ENCODE peak calls at places on chromosomes 13 and 19, in four cellular contexts. N, Y, L and U are unnamed samples.

GRCh38 chr19:30556230-30556711 is 184.1 kb downstream of the ZNF536 start:
- DNase-seq in N (no peak), L (no peak), Y (no peak), U (no peak)

GRCh38 chr13:108306768-108307332 is 37.3 kb downstream of the TNFSF13B start:
- DNase-seq in L (no peak), N (no peak), Y (no peak), U (no peak)

GRCh38 chr13:109146393-109146792 is 517.0 kb downstream of the MYO16 start:
- DNase-seq in N (no peak), Y (no peak), L (no peak), U (no peak)

GRCh38 chr19:55262359-55262758 is 3.5 kb upstream of the PPP6R1 start:
- DNase-seq in N (no peak), Y (no peak), L (no peak), U (no peak)

GRCh38 chr19:38250821-38251563 is 5.2 kb downstream of the PPP1R14A start:
- DNase-seq in Y (no peak), L (no peak), N (no peak), U (no peak)

GRCh38 chr19:35223084-35223790 is 5.3 kb downstream of the FAM187B start:
- DNase-seq in N (no peak), Y (no peak), L (no peak), U (no peak)

GRCh38 chr13:27658569-27658968 is 36.9 kb downstream of the POLR1D start:
- DNase-seq in Y (no peak), L (no peak), N (no peak), U (no peak)

GRCh38 chr13:73608731-73609485 is 525.3 kb downstream of the KLF12 start:
- DNase-seq in N (no peak), Y (no peak), L (no peak), U (no peak)

GRCh38 chr19:12647047-12647446 is 19.5 kb downstream of the MAN2B1 start:
- DNase-seq in Y (no peak), N (no peak), L (no peak), U (no peak)

GRCh38 chr19:7460562-7460966 is 28.3 kb downstream of the PEX11G start:
- DNase-seq in Y (no peak), N (no peak), L (peak), U (no peak)

GRCh38 chr19:36160821-36161596 is 8.8 kb upstream of the COX7A1 start:
- DNase-seq in Y (no peak), N (no peak), L (no peak), U (no peak)

GRCh38 chr19:17021793-17022590 is 4.6 kb downstream of the CPAMD8 start:
- DNase-seq in L (peak), N (peak), Y (no peak), U (no peak)

GRCh38 chr19:9672893-9673292 is 2.0 kb downstream of the ZNF562 start:
- DNase-seq in L (no peak), N (peak), Y (no peak), U (no peak)

GRCh38 chr19:33622505-33622808 is 704 bp downstream of the CHST8 start:
- DNase-seq in N (no peak), L (no peak), Y (no peak), U (no peak)

GRCh38 chr19:44824758-44825157 is 15.9 kb downstream of the BCAM start:
- DNase-seq in N (peak), L (no peak), Y (no peak), U (no peak)

GRCh38 chr13:93217701-93218100 is 8.9 kb upstream of the GPC6 start:
- DNase-seq in Y (no peak), N (no peak), L (peak), U (no peak)

GRCh38 chr13:98022210-98022609 is 68.7 kb downstream of the IPO5 start:
- DNase-seq in N (no peak), Y (no peak), L (no peak), U (no peak)

GRCh38 chr13:80180745-80181144 is 160.2 kb downstream of the SPRY2 start:
- DNase-seq in Y (no peak), N (no peak), L (no peak), U (no peak)

GRCh38 chr19:31979949-31980670 is 365.3 kb upstream of the ZNF507 start:
- DNase-seq in L (no peak), N (no peak), Y (no peak), U (no peak)

GRCh38 chr13:101979825-101980224 is 422.0 kb downstream of the FGF14 start:
- DNase-seq in Y (no peak), N (no peak), L (no peak), U (no peak)

GRCh38 chr13:60754211-60754610 is 357.2 kb downstream of the TDRD3 start:
- DNase-seq in L (no peak), Y (no peak), N (no peak), U (no peak)

GRCh38 chr19:15154002-15154612 is 46.7 kb downstream of the NOTCH3 start:
- DNase-seq in L (peak), N (peak), Y (peak), U (no peak)

GRCh38 chr13:99269627-99270252 is 11.6 kb upstream of the GPR18 start:
- DNase-seq in L (peak), N (no peak), Y (peak), U (no peak)

DNA sequence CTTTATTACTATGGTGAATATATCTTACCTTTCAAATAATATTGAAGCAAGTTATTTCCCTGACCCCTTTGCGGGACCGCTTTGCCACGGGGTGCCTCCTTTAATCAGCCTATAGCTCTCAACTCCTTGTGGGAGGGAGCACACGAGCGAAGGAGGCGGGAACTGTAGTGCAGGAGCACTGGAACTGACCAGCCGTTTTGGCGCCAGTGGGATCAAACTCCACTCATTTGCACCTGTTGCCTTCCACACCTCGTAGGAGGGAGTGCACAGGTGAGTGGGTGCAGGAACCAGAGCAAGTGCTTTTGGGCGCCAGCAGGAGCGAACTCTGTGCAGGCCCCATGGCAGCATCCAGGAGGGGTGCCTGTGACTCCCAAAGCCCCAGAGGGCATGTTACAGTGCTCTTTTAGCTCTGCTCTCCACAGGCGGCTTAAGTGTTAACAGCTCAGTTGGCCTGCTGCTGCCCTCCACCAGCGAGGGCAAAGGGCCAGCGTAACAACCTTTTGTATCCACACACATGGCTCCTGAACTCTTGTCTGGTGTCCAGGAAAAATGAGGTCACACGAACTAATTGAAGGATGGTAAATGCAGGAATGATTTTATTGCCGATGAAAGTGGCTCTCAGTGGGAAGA is 206.9 kb downstream of the GGACT start:
- DNase-seq in L (no peak), Y (no peak), N (no peak), U (no peak)
- TF ChIP-seq CTCF in L (no peak), Y (no peak), N (no peak), U (no peak)

GRCh38 chr13:28819748-28820098 is 416 bp upstream of the MTUS2 start:
- DNase-seq in N (peak), Y (no peak), L (no peak), U (no peak)
- TF ChIP-seq CTCF in N (no peak), Y (peak), L (peak), U (no peak)

GRCh38 chr13:113243847-113244246 is 34.4 kb downstream of the CUL4A start:
- DNase-seq in N (no peak), L (no peak), Y (no peak), U (no peak)

DNA sequence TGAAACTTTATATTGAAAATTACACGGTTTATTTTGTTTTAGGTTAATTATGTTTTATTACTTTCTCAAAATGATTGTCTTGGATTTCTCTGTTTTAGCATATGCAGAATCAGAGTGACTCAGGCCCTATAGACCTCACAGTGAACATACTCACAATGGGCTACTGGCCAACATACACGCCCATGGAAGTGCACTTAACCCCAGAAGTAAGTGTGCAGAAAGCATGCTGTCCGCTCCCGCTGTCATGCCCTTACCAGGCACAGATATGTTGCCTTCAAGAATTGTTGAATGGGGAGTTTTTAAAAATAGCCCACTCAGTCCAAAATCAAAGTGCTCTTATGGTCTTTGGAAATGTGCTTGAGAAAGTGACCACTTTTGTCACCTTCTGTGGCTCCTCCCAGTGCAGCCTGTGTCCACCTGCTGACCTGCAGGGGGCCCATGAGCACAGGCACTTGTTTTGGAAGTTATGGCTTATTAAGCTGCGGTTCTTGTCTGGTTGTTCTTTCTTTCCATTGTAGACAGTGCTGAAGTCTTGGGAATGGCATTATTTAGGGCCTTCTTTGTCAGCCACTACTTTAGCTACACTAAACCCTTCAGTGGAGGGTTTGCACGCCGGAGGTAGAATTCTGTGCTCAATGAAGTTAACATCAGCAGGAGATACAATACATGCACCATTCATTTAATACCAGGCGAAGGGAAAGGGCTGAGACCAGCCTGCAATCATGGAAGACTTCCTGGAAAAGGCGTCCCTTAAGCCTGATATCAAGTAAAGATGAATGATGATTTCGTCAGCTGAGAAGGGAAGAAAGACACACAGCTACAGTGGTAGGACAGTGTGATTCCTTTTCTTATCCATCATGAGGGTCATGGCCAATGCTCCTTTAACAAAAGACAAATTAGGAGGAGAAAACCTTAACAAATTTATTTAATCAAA is 36.7 kb downstream of the CUL4A start:
- DNase-seq in Y (no peak), N (no peak), L (no peak), U (no peak)
- TF ChIP-seq CTCF in Y (peak), N (no peak), L (no peak), U (peak)

GRCh38 chr19:40811478-40812341 is 12.7 kb downstream of the EGLN2 start:
- DNase-seq in Y (no peak), N (no peak), L (no peak), U (no peak)
- TF ChIP-seq CTCF in Y (no peak), N (no peak), L (no peak), U (no peak)

DNA sequence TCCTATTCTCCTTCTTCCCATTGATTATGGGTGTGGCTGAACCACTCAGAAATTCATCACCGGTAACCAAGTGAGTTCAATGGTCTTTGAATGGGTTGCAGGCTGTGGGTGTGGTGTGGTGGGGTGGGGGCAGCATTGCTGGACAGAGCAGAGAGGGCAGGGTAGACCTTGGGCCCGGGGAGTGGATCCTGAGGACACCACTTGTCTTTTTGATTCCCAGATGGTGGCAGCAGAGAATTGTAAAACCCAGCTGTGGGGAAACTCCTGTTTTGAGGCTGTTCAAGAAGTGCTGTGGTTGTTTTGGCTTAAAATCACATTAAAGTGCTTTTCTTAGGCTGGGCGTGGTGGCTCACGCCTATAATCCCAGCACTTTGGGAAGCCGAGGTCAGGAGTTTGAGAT is 45.8 kb upstream of the RGCC start:
- DNase-seq in L (peak), Y (peak), N (peak), U (no peak)
- TF ChIP-seq CTCF in L (no peak), Y (peak), N (no peak), U (peak)

DNA sequence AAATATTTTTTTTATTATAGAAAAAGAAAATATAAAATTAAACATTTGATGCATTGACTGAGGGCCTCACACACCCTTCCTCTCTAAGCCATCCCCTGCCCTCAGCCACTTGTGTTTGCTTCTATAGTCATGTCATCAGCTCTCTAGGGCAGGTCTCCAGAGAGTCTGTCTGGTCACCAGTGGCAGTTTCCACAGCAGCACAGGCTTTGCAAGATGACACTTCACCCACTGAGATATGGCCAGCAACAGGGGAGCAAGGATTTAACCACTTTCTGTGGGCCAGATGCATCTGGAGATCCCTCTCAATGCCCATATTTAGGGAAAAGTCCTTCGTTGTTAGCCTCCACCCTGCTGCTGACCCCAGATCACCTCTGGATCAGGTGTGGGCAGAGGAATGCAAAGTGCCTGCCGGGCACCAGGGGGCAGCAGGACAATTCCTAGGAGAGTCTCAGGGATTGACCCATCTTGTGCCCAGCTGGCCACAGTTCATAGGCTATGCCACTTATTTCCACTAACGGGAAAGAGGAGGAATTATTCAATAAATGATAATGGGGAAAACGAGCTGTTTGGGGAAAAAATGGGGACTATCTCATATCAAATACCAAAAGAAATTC is 4.8 kb downstream of the ABCC4 start:
- DNase-seq in N (peak), L (peak), Y (peak), U (no peak)
- TF ChIP-seq CTCF in N (peak), L (peak), Y (no peak), U (peak)

GRCh38 chr19:49119411-49120324 is at the start of gene PPFIA3:
- DNase-seq in Y (no peak), L (no peak), N (peak), U (no peak)

GRCh38 chr19:49120325-49120683 is 960 bp downstream of the PPFIA3 start:
- DNase-seq in N (peak), Y (no peak), L (no peak), U (no peak)

GRCh38 chr19:49120868-49121267 is 1.5 kb downstream of the PPFIA3 start:
- DNase-seq in L (no peak), N (no peak), Y (no peak), U (no peak)

GRCh38 chr19:49117677-49118564 is 1.0 kb downstream of the C19orf73 start:
- DNase-seq in N (no peak), Y (no peak), L (no peak), U (no peak)

DNA sequence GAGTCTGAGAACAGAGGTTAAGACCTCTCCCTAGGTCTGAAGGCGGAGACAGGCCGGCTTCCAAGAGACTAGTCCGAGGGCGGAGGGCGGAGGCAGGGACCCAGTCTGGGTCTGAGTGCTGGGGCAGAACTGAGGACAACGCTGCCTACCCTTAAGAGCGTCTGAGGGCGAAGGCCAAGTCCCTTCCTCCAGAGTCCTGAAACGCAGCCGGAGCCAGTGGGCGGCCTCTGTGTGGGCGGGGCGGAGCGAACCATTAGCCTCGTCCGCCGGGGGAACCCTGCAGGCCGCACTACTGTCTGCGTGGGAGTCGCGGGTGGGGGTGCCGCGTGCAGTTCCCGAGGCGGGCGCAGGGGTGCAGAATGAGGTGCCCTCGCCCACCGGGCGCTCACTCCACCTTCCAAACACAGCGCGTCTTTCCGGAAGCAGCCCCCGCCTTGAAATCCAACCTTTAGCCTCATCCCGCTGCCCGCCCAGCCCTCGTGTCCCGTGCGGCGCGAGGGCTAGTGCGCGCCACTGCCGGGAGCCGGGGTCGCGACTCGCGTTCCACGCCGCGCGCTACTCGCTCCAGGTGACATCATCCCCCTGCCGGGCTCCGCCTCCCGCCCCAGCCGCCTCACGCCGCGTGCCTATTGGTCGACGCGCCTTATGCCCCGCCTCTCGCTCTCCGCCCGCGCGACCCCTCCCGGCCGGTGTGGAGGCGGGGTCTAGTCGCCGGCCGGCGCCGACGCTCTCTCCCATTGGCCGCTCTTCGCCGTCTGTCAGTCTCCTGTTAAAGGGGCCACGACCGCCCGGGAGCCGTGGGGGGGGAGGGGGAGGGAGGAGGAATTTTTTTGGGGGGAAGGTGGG is at the start of gene C19orf73:
- DNase-seq in N (peak), L (peak), Y (peak), U (peak)
- TF ChIP-seq CTCF in N (peak), L (no peak), Y (no peak), U (no peak)

DNA sequence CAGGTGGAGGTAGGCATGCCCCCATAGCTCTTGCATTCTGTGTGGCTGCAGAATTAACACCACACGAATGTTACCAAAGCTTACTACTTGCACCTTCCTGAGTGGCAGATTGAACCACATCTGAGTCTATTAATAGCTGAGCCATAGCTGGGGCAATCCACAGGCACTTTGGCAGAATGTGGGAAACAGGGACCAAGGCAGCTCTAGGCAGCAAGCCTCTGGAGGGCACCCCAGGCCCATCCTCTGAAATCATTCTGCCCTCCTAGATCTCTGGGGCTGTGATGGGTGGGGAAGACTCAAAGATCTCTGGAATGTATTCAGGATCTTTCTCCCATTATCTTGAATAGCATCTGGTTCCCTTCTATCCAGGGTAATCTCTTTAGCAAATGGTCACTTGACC is 139.3 kb downstream of the TNFRSF19 start:
- DNase-seq in L (no peak), N (peak), Y (no peak), U (no peak)
- TF ChIP-seq CTCF in L (no peak), N (no peak), Y (no peak), U (no peak)

GRCh38 chr19:46407891-46408426 is 5.4 kb downstream of the CCDC8 start:
- DNase-seq in Y (no peak), N (no peak), L (no peak), U (no peak)

GRCh38 chr19:46408611-46409039 is 4.7 kb downstream of the CCDC8 start:
- DNase-seq in N (no peak), Y (no peak), L (no peak), U (no peak)

GRCh38 chr19:46402725-46403124 is 10.6 kb downstream of the CCDC8 start:
- DNase-seq in Y (no peak), L (no peak), N (no peak), U (no peak)

GRCh38 chr19:46404039-46404883 is 9.1 kb downstream of the CCDC8 start:
- DNase-seq in Y (no peak), L (no peak), N (peak), U (no peak)

DNA sequence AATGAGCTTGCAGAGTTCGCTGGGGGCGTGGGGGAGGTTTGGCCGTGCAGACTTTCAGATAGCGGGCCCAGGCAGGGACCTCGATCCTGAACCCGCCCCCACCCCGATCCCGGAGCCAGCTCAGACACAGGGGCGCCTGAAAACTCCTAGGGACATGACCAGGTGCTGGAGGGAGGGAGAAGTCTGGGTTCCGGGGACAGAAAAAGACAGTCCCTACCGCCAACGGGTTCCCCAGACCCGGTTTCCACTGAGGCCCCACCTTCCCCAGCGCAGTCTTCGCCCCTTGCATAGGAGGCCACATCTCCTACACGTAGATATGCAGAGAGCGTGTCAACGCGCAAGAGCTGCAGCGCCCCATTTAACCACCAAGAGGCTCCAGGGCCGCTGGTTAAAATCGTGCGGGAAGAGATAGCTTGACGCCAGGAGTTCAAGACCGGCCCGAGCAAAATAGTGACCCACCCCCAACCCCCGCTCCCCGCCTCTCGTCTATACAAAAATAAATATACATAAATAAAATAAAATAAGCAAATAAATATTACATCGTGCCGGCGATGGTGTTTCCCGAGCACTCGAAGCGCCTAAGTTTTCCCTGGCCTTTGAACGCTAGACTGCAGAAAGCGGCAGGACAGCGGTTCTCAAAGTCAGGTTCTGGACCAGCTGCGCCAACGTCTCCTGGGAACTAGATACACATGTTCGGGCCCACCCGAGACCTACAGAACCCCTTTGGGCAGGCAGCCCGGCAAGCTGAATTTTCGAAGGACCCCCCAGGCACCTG is 8.3 kb downstream of the CCDC8 start:
- DNase-seq in L (no peak), N (no peak), Y (no peak), U (no peak)
- TF ChIP-seq CTCF in L (no peak), N (no peak), Y (no peak), U (no peak)